ENCODE peak calls at places on chromosomes 6 and 20, in ten cellular contexts. One of them, this sample, is unnamed.

GRCh38 chr6:48098923-48099322 is 12.1 kb downstream of the PTCHD4 start:
- DNase-seq in AG20443: peak
- DNase-seq in COR-L47: peak
- DNase-seq in psoas muscle: no peak
- DNase-seq in IMR-90: no peak
- DNase-seq in H9: no peak
- DNase-seq in RKO: no peak
- DNase-seq in left ventricle myocardium inferior: peak
- DNase-seq in activated T-helper 1 cell treated with anti-CD3 and anti-CD28 coated beads, Interleukin-12 subunit alpha, Interleukin-12 subunit beta, Interleukin-2, Interleukin-4 antibody, amounts not matched to agents 30 ng/mL and 10 ng/mL and 1 ng/mL, durations not matched to agents 14 hours and 24 hours and 36 hours: no peak
- DNase-seq in T47D: no peak
- DNase-seq in this sample: no peak

GRCh38 chr6:168128006-168128630 is 49.1 kb upstream of the FRMD1 start:
- DNase-seq in H9: peak
- DNase-seq in activated T-helper 1 cell treated with anti-CD3 and anti-CD28 coated beads, Interleukin-12 subunit alpha, Interleukin-12 subunit beta, Interleukin-2, Interleukin-4 antibody, amounts not matched to agents 30 ng/mL and 10 ng/mL and 1 ng/mL, durations not matched to agents 14 hours and 24 hours and 36 hours: no peak
- DNase-seq in left ventricle myocardium inferior: no peak
- DNase-seq in IMR-90: no peak
- DNase-seq in AG20443: no peak
- DNase-seq in psoas muscle: peak
- DNase-seq in COR-L47: no peak
- DNase-seq in RKO: no peak
- DNase-seq in T47D: no peak
- DNase-seq in this sample: no peak

GRCh38 chr20:25353754-25354705 is 36.6 kb downstream of the ABHD12 start:
- DNase-seq in RKO: no peak
- DNase-seq in activated T-helper 1 cell treated with anti-CD3 and anti-CD28 coated beads, Interleukin-12 subunit alpha, Interleukin-12 subunit beta, Interleukin-2, Interleukin-4 antibody, amounts not matched to agents 30 ng/mL and 10 ng/mL and 1 ng/mL, durations not matched to agents 14 hours and 24 hours and 36 hours: no peak
- DNase-seq in IMR-90: no peak
- DNase-seq in H9: no peak
- DNase-seq in T47D: no peak
- DNase-seq in COR-L47: no peak
- DNase-seq in AG20443: no peak
- DNase-seq in psoas muscle: no peak
- DNase-seq in left ventricle myocardium inferior: no peak
- DNase-seq in this sample: no peak

GRCh38 chr20:11453430-11453829 is 464.3 kb upstream of the BTBD3 start:
- DNase-seq in psoas muscle: no peak
- DNase-seq in left ventricle myocardium inferior: no peak
- DNase-seq in AG20443: no peak
- DNase-seq in IMR-90: peak
- DNase-seq in T47D: no peak
- DNase-seq in RKO: peak
- DNase-seq in activated T-helper 1 cell treated with anti-CD3 and anti-CD28 coated beads, Interleukin-12 subunit alpha, Interleukin-12 subunit beta, Interleukin-2, Interleukin-4 antibody, amounts not matched to agents 30 ng/mL and 10 ng/mL and 1 ng/mL, durations not matched to agents 14 hours and 24 hours and 36 hours: no peak
- DNase-seq in H9: no peak
- DNase-seq in COR-L47: no peak
- DNase-seq in this sample: no peak

GRCh38 chr20:40551125-40551530 is 137.9 kb downstream of the MAFB start:
- DNase-seq in AG20443: no peak
- DNase-seq in left ventricle myocardium inferior: peak
- DNase-seq in activated T-helper 1 cell treated with anti-CD3 and anti-CD28 coated beads, Interleukin-12 subunit alpha, Interleukin-12 subunit beta, Interleukin-2, Interleukin-4 antibody, amounts not matched to agents 30 ng/mL and 10 ng/mL and 1 ng/mL, durations not matched to agents 14 hours and 24 hours and 36 hours: no peak
- DNase-seq in RKO: no peak
- DNase-seq in T47D: no peak
- DNase-seq in COR-L47: no peak
- DNase-seq in psoas muscle: peak
- DNase-seq in H9: no peak
- DNase-seq in IMR-90: no peak
- DNase-seq in this sample: no peak

GRCh38 chr6:158818008-158818579 is 1.1 kb downstream of the EZR start:
- DNase-seq in left ventricle myocardium inferior: peak
- DNase-seq in AG20443: peak
- DNase-seq in T47D: peak
- DNase-seq in activated T-helper 1 cell treated with anti-CD3 and anti-CD28 coated beads, Interleukin-12 subunit alpha, Interleukin-12 subunit beta, Interleukin-2, Interleukin-4 antibody, amounts not matched to agents 30 ng/mL and 10 ng/mL and 1 ng/mL, durations not matched to agents 14 hours and 24 hours and 36 hours: peak
- DNase-seq in H9: peak
- DNase-seq in COR-L47: peak
- DNase-seq in IMR-90: peak
- DNase-seq in RKO: peak
- DNase-seq in psoas muscle: peak
- DNase-seq in this sample: no peak

GRCh38 chr6:26592649-26593048 is 4.1 kb upstream of the ABT1 start:
- DNase-seq in AG20443: peak
- DNase-seq in COR-L47: no peak
- DNase-seq in H9: no peak
- DNase-seq in psoas muscle: no peak
- DNase-seq in T47D: no peak
- DNase-seq in activated T-helper 1 cell treated with anti-CD3 and anti-CD28 coated beads, Interleukin-12 subunit alpha, Interleukin-12 subunit beta, Interleukin-2, Interleukin-4 antibody, amounts not matched to agents 30 ng/mL and 10 ng/mL and 1 ng/mL, durations not matched to agents 14 hours and 24 hours and 36 hours: no peak
- DNase-seq in RKO: peak
- DNase-seq in IMR-90: no peak
- DNase-seq in left ventricle myocardium inferior: no peak
- DNase-seq in this sample: no peak

GRCh38 chr6:33410711-33411631 is at the start of gene PHF1:
- DNase-seq in H9: no peak
- DNase-seq in RKO: peak
- DNase-seq in IMR-90: peak
- DNase-seq in AG20443: peak
- DNase-seq in T47D: peak
- DNase-seq in COR-L47: peak
- DNase-seq in activated T-helper 1 cell treated with anti-CD3 and anti-CD28 coated beads, Interleukin-12 subunit alpha, Interleukin-12 subunit beta, Interleukin-2, Interleukin-4 antibody, amounts not matched to agents 30 ng/mL and 10 ng/mL and 1 ng/mL, durations not matched to agents 14 hours and 24 hours and 36 hours: no peak
- DNase-seq in psoas muscle: no peak
- DNase-seq in left ventricle myocardium inferior: peak
- DNase-seq in this sample: no peak

GRCh38 chr6:144675231-144675861 is 390.2 kb downstream of the UTRN start:
- DNase-seq in activated T-helper 1 cell treated with anti-CD3 and anti-CD28 coated beads, Interleukin-12 subunit alpha, Interleukin-12 subunit beta, Interleukin-2, Interleukin-4 antibody, amounts not matched to agents 30 ng/mL and 10 ng/mL and 1 ng/mL, durations not matched to agents 14 hours and 24 hours and 36 hours: peak
- DNase-seq in H9: no peak
- DNase-seq in COR-L47: no peak
- DNase-seq in IMR-90: peak
- DNase-seq in RKO: peak
- DNase-seq in T47D: no peak
- DNase-seq in left ventricle myocardium inferior: no peak
- DNase-seq in psoas muscle: no peak
- DNase-seq in AG20443: no peak
- DNase-seq in this sample: no peak

GRCh38 chr6:89314692-89315091 is 407 bp downstream of the GABRR2 start:
- DNase-seq in RKO: no peak
- DNase-seq in activated T-helper 1 cell treated with anti-CD3 and anti-CD28 coated beads, Interleukin-12 subunit alpha, Interleukin-12 subunit beta, Interleukin-2, Interleukin-4 antibody, amounts not matched to agents 30 ng/mL and 10 ng/mL and 1 ng/mL, durations not matched to agents 14 hours and 24 hours and 36 hours: no peak
- DNase-seq in H9: no peak
- DNase-seq in left ventricle myocardium inferior: no peak
- DNase-seq in AG20443: no peak
- DNase-seq in COR-L47: no peak
- DNase-seq in IMR-90: no peak
- DNase-seq in T47D: no peak
- DNase-seq in psoas muscle: no peak
- DNase-seq in this sample: no peak

GRCh38 chr6:3376064-3376463 is 80.8 kb downstream of the SLC22A23 start:
- DNase-seq in H9: no peak
- DNase-seq in RKO: no peak
- DNase-seq in T47D: no peak
- DNase-seq in COR-L47: no peak
- DNase-seq in AG20443: no peak
- DNase-seq in IMR-90: no peak
- DNase-seq in psoas muscle: no peak
- DNase-seq in activated T-helper 1 cell treated with anti-CD3 and anti-CD28 coated beads, Interleukin-12 subunit alpha, Interleukin-12 subunit beta, Interleukin-2, Interleukin-4 antibody, amounts not matched to agents 30 ng/mL and 10 ng/mL and 1 ng/mL, durations not matched to agents 14 hours and 24 hours and 36 hours: no peak
- DNase-seq in left ventricle myocardium inferior: no peak
- DNase-seq in this sample: no peak

GRCh38 chr6:99814230-99814928 is 179.6 kb downstream of the MCHR2 start:
- DNase-seq in psoas muscle: no peak
- DNase-seq in activated T-helper 1 cell treated with anti-CD3 and anti-CD28 coated beads, Interleukin-12 subunit alpha, Interleukin-12 subunit beta, Interleukin-2, Interleukin-4 antibody, amounts not matched to agents 30 ng/mL and 10 ng/mL and 1 ng/mL, durations not matched to agents 14 hours and 24 hours and 36 hours: no peak
- DNase-seq in IMR-90: no peak
- DNase-seq in T47D: no peak
- DNase-seq in COR-L47: no peak
- DNase-seq in left ventricle myocardium inferior: no peak
- DNase-seq in H9: no peak
- DNase-seq in RKO: no peak
- DNase-seq in AG20443: no peak
- DNase-seq in this sample: no peak

GRCh38 chr6:127441881-127442280 is 17.3 kb downstream of the KIAA0408 start:
- DNase-seq in IMR-90: no peak
- DNase-seq in AG20443: no peak
- DNase-seq in COR-L47: no peak
- DNase-seq in H9: no peak
- DNase-seq in left ventricle myocardium inferior: no peak
- DNase-seq in psoas muscle: no peak
- DNase-seq in activated T-helper 1 cell treated with anti-CD3 and anti-CD28 coated beads, Interleukin-12 subunit alpha, Interleukin-12 subunit beta, Interleukin-2, Interleukin-4 antibody, amounts not matched to agents 30 ng/mL and 10 ng/mL and 1 ng/mL, durations not matched to agents 14 hours and 24 hours and 36 hours: no peak
- DNase-seq in T47D: no peak
- DNase-seq in RKO: no peak
- DNase-seq in this sample: no peak